ENCODE peak calls at places on chromosome 10, in six cellular contexts. One of them, this sample, is unnamed.

GRCh38 chr10:29820890-29821398 is 186.2 kb upstream of the SVIL start:
- DNase-seq in SJSA1: no peak
- DNase-seq in T1000: no peak
- DNase-seq in putamen: no peak
- DNase-seq in endothelial cell of umbilical vein: no peak
- DNase-seq in dorsolateral prefrontal cortex: no peak
- DNase-seq in this sample: no peak

GRCh38 chr10:28171468-28172235 is 131.2 kb downstream of the MPP7 start:
- DNase-seq in SJSA1: no peak
- DNase-seq in T1000: no peak
- DNase-seq in putamen: no peak
- DNase-seq in endothelial cell of umbilical vein: no peak
- DNase-seq in dorsolateral prefrontal cortex: no peak
- DNase-seq in this sample: no peak

GRCh38 chr10:8045728-8046494 is 8.6 kb upstream of the GATA3 start:
- DNase-seq in SJSA1: no peak
- DNase-seq in T1000: no peak
- DNase-seq in putamen: no peak
- DNase-seq in endothelial cell of umbilical vein: peak; percentile 52
- DNase-seq in dorsolateral prefrontal cortex: no peak
- DNase-seq in this sample: no peak

GRCh38 chr10:117543999-117544728 is 1.6 kb downstream of the EMX2 start:
- DNase-seq in SJSA1: no peak
- DNase-seq in T1000: peak; percentile 27
- DNase-seq in putamen: no peak
- DNase-seq in endothelial cell of umbilical vein: no peak
- DNase-seq in dorsolateral prefrontal cortex: no peak
- DNase-seq in this sample: no peak

GRCh38 chr10:12349628-12350166 is 350 bp downstream of the CAMK1D start:
- DNase-seq in SJSA1: no peak
- DNase-seq in T1000: no peak
- DNase-seq in putamen: no peak
- DNase-seq in endothelial cell of umbilical vein: no peak
- DNase-seq in dorsolateral prefrontal cortex: no peak
- DNase-seq in this sample: no peak

GRCh38 chr10:15344876-15345285 is 26.2 kb downstream of the FAM171A1 start:
- DNase-seq in SJSA1: no peak
- DNase-seq in T1000: no peak
- DNase-seq in putamen: peak; percentile 86
- DNase-seq in endothelial cell of umbilical vein: peak; percentile 86
- DNase-seq in dorsolateral prefrontal cortex: peak; percentile 43
- DNase-seq in this sample: no peak

GRCh38 chr10:86019141-86019540 is 347.5 kb downstream of the GRID1 start:
- DNase-seq in SJSA1: no peak
- DNase-seq in T1000: no peak
- DNase-seq in putamen: no peak
- DNase-seq in endothelial cell of umbilical vein: no peak
- DNase-seq in dorsolateral prefrontal cortex: no peak
- DNase-seq in this sample: no peak

GRCh38 chr10:29295813-29296212 is 6.9 kb downstream of the LYZL1 start:
- DNase-seq in SJSA1: no peak
- DNase-seq in T1000: peak; percentile 13
- DNase-seq in putamen: no peak
- DNase-seq in endothelial cell of umbilical vein: no peak
- DNase-seq in dorsolateral prefrontal cortex: no peak
- DNase-seq in this sample: no peak

GRCh38 chr10:114825513-114826253 is 4.1 kb downstream of the FHIP2A start:
- DNase-seq in SJSA1: peak; percentile 89
- DNase-seq in T1000: peak; percentile 34
- DNase-seq in putamen: no peak
- DNase-seq in endothelial cell of umbilical vein: peak; percentile 64
- DNase-seq in dorsolateral prefrontal cortex: no peak
- DNase-seq in this sample: no peak

GRCh38 chr10:7475046-7475860 is 64.4 kb upstream of the SFMBT2 start:
- DNase-seq in SJSA1: no peak
- DNase-seq in T1000: no peak
- DNase-seq in putamen: peak; percentile 47
- DNase-seq in endothelial cell of umbilical vein: no peak
- DNase-seq in dorsolateral prefrontal cortex: peak; percentile 24
- DNase-seq in this sample: no peak

GRCh38 chr10:3372284-3372683 is 199.7 kb upstream of the PITRM1 start:
- DNase-seq in SJSA1: no peak
- DNase-seq in T1000: no peak
- DNase-seq in putamen: no peak
- DNase-seq in endothelial cell of umbilical vein: no peak
- DNase-seq in dorsolateral prefrontal cortex: no peak
- DNase-seq in this sample: no peak

GRCh38 chr10:49324711-49325110 is 25.7 kb downstream of the C10orf71 start:
- DNase-seq in SJSA1: peak; percentile 29
- DNase-seq in T1000: no peak
- DNase-seq in putamen: no peak
- DNase-seq in endothelial cell of umbilical vein: no peak
- DNase-seq in dorsolateral prefrontal cortex: no peak
- DNase-seq in this sample: no peak

GRCh38 chr10:110016037-110016436 is 8.3 kb downstream of the ADD3 start:
- DNase-seq in SJSA1: no peak
- DNase-seq in T1000: no peak
- DNase-seq in putamen: peak; percentile 61
- DNase-seq in endothelial cell of umbilical vein: peak; percentile 45
- DNase-seq in dorsolateral prefrontal cortex: no peak
- DNase-seq in this sample: no peak

GRCh38 chr10:93657757-93658156 is 44.6 kb downstream of the FRA10AC1 start:
- DNase-seq in SJSA1: no peak
- DNase-seq in T1000: no peak
- DNase-seq in putamen: no peak
- DNase-seq in endothelial cell of umbilical vein: no peak
- DNase-seq in dorsolateral prefrontal cortex: no peak
- DNase-seq in this sample: no peak

GRCh38 chr10:77541247-77541646 is 96.4 kb downstream of the KCNMA1 start:
- DNase-seq in SJSA1: no peak
- DNase-seq in T1000: no peak
- DNase-seq in putamen: no peak
- DNase-seq in endothelial cell of umbilical vein: no peak
- DNase-seq in dorsolateral prefrontal cortex: no peak
- DNase-seq in this sample: no peak

GRCh38 chr10:593016-593415 is 96.5 kb downstream of the DIP2C start:
- DNase-seq in SJSA1: no peak
- DNase-seq in T1000: no peak
- DNase-seq in putamen: no peak
- DNase-seq in endothelial cell of umbilical vein: no peak
- DNase-seq in dorsolateral prefrontal cortex: no peak
- DNase-seq in this sample: no peak

GRCh38 chr10:72693599-72693915 is 1.6 kb downstream of the MCU start:
- DNase-seq in SJSA1: no peak
- DNase-seq in T1000: no peak
- DNase-seq in putamen: no peak
- DNase-seq in endothelial cell of umbilical vein: no peak
- DNase-seq in dorsolateral prefrontal cortex: no peak
- DNase-seq in this sample: no peak

GRCh38 chr10:70268376-70268775 is 15.4 kb downstream of the NPFFR1 start:
- DNase-seq in SJSA1: no peak
- DNase-seq in T1000: no peak
- DNase-seq in putamen: no peak
- DNase-seq in endothelial cell of umbilical vein: no peak
- DNase-seq in dorsolateral prefrontal cortex: no peak
- DNase-seq in this sample: no peak

GRCh38 chr10:114631678-114632417 is 26.2 kb downstream of the ABLIM1 start:
- DNase-seq in SJSA1: peak; percentile 70
- DNase-seq in T1000: no peak
- DNase-seq in putamen: no peak
- DNase-seq in endothelial cell of umbilical vein: peak; percentile 60
- DNase-seq in dorsolateral prefrontal cortex: peak; percentile 42
- DNase-seq in this sample: no peak

GRCh38 chr10:70626056-70626455 is 23.5 kb upstream of the PRF1 start:
- DNase-seq in SJSA1: no peak
- DNase-seq in T1000: no peak
- DNase-seq in putamen: no peak
- DNase-seq in endothelial cell of umbilical vein: no peak
- DNase-seq in dorsolateral prefrontal cortex: no peak
- DNase-seq in this sample: no peak

GRCh38 chr10:5135581-5135980 is 41.4 kb downstream of the AKR1C3 start:
- DNase-seq in SJSA1: no peak
- DNase-seq in T1000: no peak
- DNase-seq in putamen: no peak
- DNase-seq in endothelial cell of umbilical vein: no peak
- DNase-seq in dorsolateral prefrontal cortex: no peak
- DNase-seq in this sample: no peak

GRCh38 chr10:115355162-115355760 is 262.1 kb downstream of the ATRNL1 start:
- DNase-seq in SJSA1: peak; percentile 48
- DNase-seq in T1000: peak; percentile 1
- DNase-seq in putamen: peak; percentile 26
- DNase-seq in endothelial cell of umbilical vein: peak; percentile 49
- DNase-seq in dorsolateral prefrontal cortex: no peak
- DNase-seq in this sample: peak; percentile 15

GRCh38 chr10:122999347-122999746 is 9.2 kb downstream of the IKZF5 start:
- DNase-seq in SJSA1: no peak
- DNase-seq in T1000: no peak
- DNase-seq in putamen: no peak
- DNase-seq in endothelial cell of umbilical vein: no peak
- DNase-seq in dorsolateral prefrontal cortex: no peak
- DNase-seq in this sample: no peak

GRCh38 chr10:60894816-60895215 is 49.2 kb downstream of the RHOBTB1 start:
- DNase-seq in SJSA1: no peak
- DNase-seq in T1000: no peak
- DNase-seq in putamen: no peak
- DNase-seq in endothelial cell of umbilical vein: no peak
- DNase-seq in dorsolateral prefrontal cortex: no peak
- DNase-seq in this sample: no peak

GRCh38 chr10:89980166-89980565 is 278.8 kb downstream of the KIF20B start:
- DNase-seq in SJSA1: no peak
- DNase-seq in T1000: no peak
- DNase-seq in putamen: no peak
- DNase-seq in endothelial cell of umbilical vein: no peak
- DNase-seq in dorsolateral prefrontal cortex: no peak
- DNase-seq in this sample: no peak

GRCh38 chr10:70537398-70538194 is 59.0 kb downstream of the PALD1 start:
- DNase-seq in SJSA1: no peak
- DNase-seq in T1000: no peak
- DNase-seq in putamen: no peak
- DNase-seq in endothelial cell of umbilical vein: no peak
- DNase-seq in dorsolateral prefrontal cortex: no peak
- DNase-seq in this sample: no peak

GRCh38 chr10:24882047-24882698 is 70.2 kb downstream of the PRTFDC1 start:
- DNase-seq in SJSA1: no peak
- DNase-seq in T1000: no peak
- DNase-seq in putamen: no peak
- DNase-seq in endothelial cell of umbilical vein: peak; percentile 41
- DNase-seq in dorsolateral prefrontal cortex: no peak
- DNase-seq in this sample: no peak

GRCh38 chr10:78337016-78337415 is 303.4 kb downstream of the RPS24 start:
- DNase-seq in SJSA1: peak; percentile 36
- DNase-seq in T1000: no peak
- DNase-seq in putamen: no peak
- DNase-seq in endothelial cell of umbilical vein: no peak
- DNase-seq in dorsolateral prefrontal cortex: no peak
- DNase-seq in this sample: no peak

GRCh38 chr10:84860855-84861254 is 532.5 kb downstream of the CCSER2 start:
- DNase-seq in SJSA1: no peak
- DNase-seq in T1000: no peak
- DNase-seq in putamen: no peak
- DNase-seq in endothelial cell of umbilical vein: no peak
- DNase-seq in dorsolateral prefrontal cortex: no peak
- DNase-seq in this sample: no peak

GRCh38 chr10:59971915-59972314 is 65.6 kb upstream of the CCDC6 start:
- DNase-seq in SJSA1: no peak
- DNase-seq in T1000: no peak
- DNase-seq in putamen: no peak
- DNase-seq in endothelial cell of umbilical vein: no peak
- DNase-seq in dorsolateral prefrontal cortex: no peak
- DNase-seq in this sample: no peak

This sample was measured in brain pericyte.